ENCODE peak calls at places on chromosomes 1 and 21, in seven cellular contexts. O is CD4-positive, alpha-beta T cell; Z is left ventricle myocardium inferior; C is cardiac muscle cell; S is body of pancreas; K is stomach; A is hepatocyte. I is an unnamed sample. For H3K9me3, the result is how much of the 10 kb centered on the place peaks cover.

GRCh38 chr1:81142099-81142776 is 658.5 kb upstream of the ADGRL2 start:
- DNase-seq in O (no peak), Z (no peak), C (no peak), S (no peak), K (no peak), A (no peak), I (no peak)

GRCh38 chr1:161073474-161074121 is 3.9 kb upstream of the ARHGAP30 start:
- DNase-seq in O (no peak), Z (no peak), C (no peak), S (no peak), K (peak), A (peak), I (peak)

GRCh38 chr21:36156815-36157670 is at the start of gene DOP1B:
- DNase-seq in O (peak), Z (peak), C (no peak), S (no peak), K (no peak), A (no peak), I (peak)

GRCh38 chr21:38775733-38776132 is 30.0 kb upstream of the ETS2 start:
- DNase-seq in O (no peak), Z (no peak), C (no peak), S (no peak), K (no peak), A (no peak), I (no peak)

GRCh38 chr1:98399219-98399618 is 262.3 kb upstream of the SNX7 start:
- DNase-seq in O (no peak), Z (no peak), C (no peak), S (no peak), K (no peak), A (no peak), I (no peak)

GRCh38 chr1:155976062-155976912 is 2.1 kb downstream of the ARHGEF2 start:
- DNase-seq in O (peak), Z (peak), C (no peak), S (peak), K (peak), A (peak), I (peak)

GRCh38 chr1:46202975-46203737 is at the start of gene LURAP1:
- DNase-seq in O (peak), Z (peak), C (peak), S (peak), K (no peak), A (peak), I (peak)

GRCh38 chr21:42067531-42068255 is 3.4 kb upstream of the UMODL1 start:
- DNase-seq in O (no peak), Z (no peak), C (no peak), S (no peak), K (no peak), A (no peak), I (no peak)

GRCh38 chr1:235883261-235883927 is 16.7 kb upstream of the LYST start:
- DNase-seq in O (no peak), Z (peak), C (no peak), S (peak), K (peak), A (peak), I (peak)

GRCh38 chr1:52190500-52191252 is 48.8 kb downstream of the ZFYVE9 start:
- DNase-seq in O (no peak), Z (no peak), C (no peak), S (no peak), K (no peak), A (no peak), I (no peak)

GRCh38 chr1:17545354-17545753 is 5.9 kb downstream of the ARHGEF10L start:
- DNase-seq in O (no peak), Z (no peak), C (no peak), S (no peak), K (no peak), A (no peak), I (peak)

GRCh38 chr1:18581420-18581880 is 49.2 kb upstream of the PAX7 start:
- DNase-seq in O (peak), Z (no peak), C (peak), S (peak), K (peak), A (peak), I (peak)

GRCh38 chr21:38798481-38798882 is 7.2 kb upstream of the ETS2 start:
- DNase-seq in O (no peak), Z (no peak), C (peak), S (no peak), K (peak), A (peak), I (peak)

GRCh38 chr21:29187939-29188338 is 57.5 kb downstream of the MAP3K7CL start:
- DNase-seq in O (no peak), Z (no peak), C (no peak), S (peak), K (no peak), A (no peak), I (no peak)

GRCh38 chr1:229975047-229975446 is 92.0 kb upstream of the GALNT2 start:
- DNase-seq in O (no peak), Z (no peak), C (no peak), S (no peak), K (no peak), A (no peak), I (no peak)

GRCh38 chr1:220577926-220578325 is 50.0 kb downstream of the MARK1 start:
- DNase-seq in O (no peak), Z (no peak), C (no peak), S (no peak), K (no peak), A (no peak), I (no peak)

GRCh38 chr1:239189998-239190512 is 196.3 kb upstream of the CHRM3 start:
- DNase-seq in O (no peak), Z (no peak), C (no peak), S (no peak), K (no peak), A (no peak), I (no peak)

GRCh38 chr21:27047331-27048314 is 80.7 kb upstream of the ADAMTS5 start:
- DNase-seq in O (no peak), Z (no peak), C (no peak), S (no peak), K (no peak), A (peak), I (no peak)

GRCh38 chr1:40314721-40315238 is 2.3 kb downstream of the COL9A2 start:
- DNase-seq in O (no peak), Z (no peak), C (no peak), S (no peak), K (no peak), A (no peak), I (no peak)

GRCh38 chr1:45304311-45305081 is 22.2 kb upstream of the HPDL start:
- DNase-seq in O (no peak), Z (no peak), C (peak), S (peak), K (peak), A (peak), I (peak)

GRCh38 chr1:17168480-17168878 is 36.4 kb upstream of the PADI1 start:
- DNase-seq in O (no peak), Z (no peak), C (no peak), S (no peak), K (no peak), A (no peak), I (no peak)

GRCh38 chr1:33943978-33944377 is 80.1 kb downstream of the HMGB4 start:
- DNase-seq in O (no peak), Z (no peak), C (no peak), S (peak), K (no peak), A (peak), I (no peak)

GRCh38 chr1:172719694-172720138 is 60.8 kb downstream of the FASLG start:
- DNase-seq in O (no peak), Z (no peak), C (peak), S (no peak), K (no peak), A (peak), I (no peak)

GRCh38 chr1:156796340-156797097 is 20.1 kb downstream of the SH2D2A start:
- DNase-seq in O (no peak), Z (no peak), C (no peak), S (no peak), K (no peak), A (no peak), I (no peak)

DNA sequence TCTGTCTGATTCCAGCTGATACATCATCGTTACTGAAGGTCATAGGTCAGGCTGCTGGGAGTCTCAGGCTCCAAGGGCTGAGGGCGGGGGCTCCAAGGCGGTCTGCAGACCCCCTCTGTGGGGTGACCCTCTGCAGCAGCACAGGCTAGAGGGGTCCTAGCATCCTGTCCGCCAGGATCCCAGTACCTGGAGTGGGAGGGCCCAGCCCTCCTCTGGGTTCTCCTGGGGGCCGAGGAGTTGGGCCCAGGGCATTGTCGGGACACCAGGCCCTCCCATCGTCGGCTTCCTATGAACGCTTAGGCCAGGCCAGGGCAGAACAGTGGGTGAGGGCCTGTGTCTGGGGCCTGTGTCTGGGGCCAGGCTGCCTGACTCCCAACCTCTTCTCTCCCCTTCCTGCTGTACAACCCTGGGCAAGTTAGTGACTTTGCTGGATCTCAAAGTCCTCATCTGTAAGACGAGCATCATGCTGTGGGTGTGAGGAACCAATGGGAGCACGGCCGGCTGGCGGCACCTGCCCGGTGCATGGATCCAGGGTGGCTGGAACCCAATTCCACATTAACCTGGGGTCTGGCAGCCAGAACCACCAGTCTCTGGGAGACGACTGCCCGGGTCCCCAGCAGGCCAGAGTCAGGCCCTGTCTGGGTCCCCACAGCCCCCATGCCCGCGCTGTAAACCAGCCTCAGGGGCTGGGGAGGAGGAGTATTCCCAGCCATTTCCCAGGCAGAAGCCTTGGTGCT is 56.2 kb upstream of the COL18A1 start:
- DNase-seq in O (no peak), Z (no peak), C (no peak), S (no peak), K (no peak), A (no peak), I (no peak)
- TF ChIP-seq CTCF in O (no peak), Z (no peak), C (no peak), S (no peak), K (no peak), A (no peak), I (no peak)

DNA sequence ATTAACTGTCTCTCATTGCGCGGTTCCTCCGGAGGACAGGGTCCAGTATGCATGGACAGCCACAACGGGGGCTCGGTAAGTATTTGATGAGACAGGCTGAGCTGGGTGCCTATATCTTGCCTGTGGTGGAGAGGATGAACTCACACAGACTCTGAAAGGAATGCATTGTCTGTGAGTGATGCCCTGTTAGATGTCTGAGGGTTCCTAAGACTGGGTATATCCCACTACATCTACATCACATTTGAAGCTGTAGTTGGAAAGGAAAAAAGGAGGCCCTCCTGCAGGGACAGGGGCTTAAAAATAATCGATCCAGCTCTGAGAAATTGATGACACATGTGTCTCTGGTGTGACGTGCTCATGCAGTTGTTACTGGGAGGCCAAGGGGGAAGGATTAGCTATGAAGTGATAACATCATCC is 1.9 kb downstream of the ADARB1 start:
- DNase-seq in O (no peak), Z (no peak), C (no peak), S (no peak), K (peak), A (no peak), I (no peak)
- H3K9me3 ChIP-seq in O (under half), Z (under half), C (under half), S (under half), K (under half), A (under half), I (under half)

GRCh38 chr1:3482590-3482899 is 28.1 kb downstream of the ARHGEF16 start:
- DNase-seq in O (no peak), Z (no peak), C (no peak), S (no peak), K (no peak), A (no peak), I (no peak)
- TF ChIP-seq CTCF in O (no peak), Z (no peak), C (no peak), S (no peak), K (peak), A (no peak), I (no peak)

GRCh38 chr1:22895357-22895756 is 77.3 kb downstream of the LACTBL1 start:
- DNase-seq in O (no peak), Z (no peak), C (peak), S (no peak), K (no peak), A (no peak), I (no peak)
- H3K9me3 ChIP-seq in O (under half), Z (under half), C (under half), S (under half), K (under half), A (under half), I (under half)

GRCh38 chr21:44489962-44490361 is 34.7 kb downstream of the LRRC3 start:
- DNase-seq in O (no peak), Z (no peak), C (no peak), S (no peak), K (no peak), A (no peak), I (no peak)
- TF ChIP-seq CTCF in O (no peak), Z (no peak), C (peak), S (no peak), K (no peak), A (peak), I (no peak)

DNA sequence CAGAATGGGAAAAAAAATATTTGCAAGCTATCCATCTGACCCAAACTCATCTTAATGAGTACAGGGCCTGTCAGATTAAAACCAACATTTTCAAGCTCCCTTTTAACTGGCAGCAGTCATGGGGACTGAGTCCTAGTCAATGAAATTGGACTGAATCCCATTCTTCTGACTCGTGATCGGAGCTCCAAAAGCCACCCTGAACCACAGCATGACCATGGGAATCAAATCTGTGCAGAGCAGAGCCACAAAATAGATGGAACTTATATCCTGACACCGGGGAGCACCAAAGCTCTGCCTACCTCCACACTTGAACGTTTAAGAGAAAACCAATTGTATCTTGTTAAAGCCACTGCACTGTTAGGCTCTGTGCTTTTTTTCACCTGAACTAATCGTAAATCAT is 5.0 kb upstream of the RWDD3 start:
- DNase-seq in O (no peak), Z (no peak), C (no peak), S (no peak), K (no peak), A (no peak), I (no peak)
- H3K9me3 ChIP-seq in O (under half), Z (under half), C (under half), S (under half), K (under half), A (under half), I (under half)

GRCh38 chr1:3504151-3504822 is 49.8 kb downstream of the ARHGEF16 start:
- DNase-seq in O (no peak), Z (peak), C (no peak), S (no peak), K (no peak), A (no peak), I (no peak)
- TF ChIP-seq CTCF in O (no peak), Z (no peak), C (no peak), S (no peak), K (no peak), A (no peak), I (no peak)